ENCODE peak calls at places on chromosomes 5 and 9, in six cellular contexts. K is neuronal stem cell, T is IMR-90, X is H9, H is trophoblast cell, Y is H1. E is an unnamed sample.

GRCh38 chr9:36470891-36471290 is 70.8 kb upstream of the RNF38 start:
- DNase-seq in K (no peak), T (peak), X (no peak), H (no peak), Y (no peak), E (peak)

GRCh38 chr9:100505564-100506159 is 32.7 kb downstream of the TMEFF1 start:
- DNase-seq in K (no peak), T (peak), X (peak), H (peak), Y (peak), E (peak)

GRCh38 chr9:83359039-83359438 is 179.2 kb downstream of the FRMD3 start:
- DNase-seq in K (no peak), T (no peak), X (no peak), H (no peak), Y (no peak), E (no peak)

GRCh38 chr5:95358858-95359257 is 32.3 kb upstream of the FAM81B start:
- DNase-seq in K (no peak), T (no peak), X (no peak), H (no peak), Y (no peak), E (no peak)

GRCh38 chr9:1274334-1274733 is 224.2 kb downstream of the DMRT2 start:
- DNase-seq in K (no peak), T (no peak), X (no peak), H (no peak), Y (no peak), E (no peak)

GRCh38 chr5:52504584-52505240 is 283.0 kb upstream of the ITGA1 start:
- DNase-seq in K (no peak), T (no peak), X (no peak), H (no peak), Y (no peak), E (no peak)

GRCh38 chr9:75047506-75047905 is 19.4 kb upstream of the CARNMT1 start:
- DNase-seq in K (no peak), T (no peak), X (no peak), H (no peak), Y (no peak), E (no peak)

GRCh38 chr5:67475489-67475888 is 278.9 kb upstream of the CD180 start:
- DNase-seq in K (no peak), T (no peak), X (no peak), H (no peak), Y (no peak), E (no peak)

GRCh38 chr5:175712681-175713085 is 54.8 kb downstream of the HRH2 start:
- DNase-seq in K (no peak), T (no peak), X (no peak), H (no peak), Y (no peak), E (no peak)

GRCh38 chr9:130172858-130173461 is 756 bp downstream of the NCS1 start:
- DNase-seq in K (no peak), T (no peak), X (no peak), H (peak), Y (no peak), E (peak)

GRCh38 chr5:38780950-38781349 is 64.9 kb upstream of the OSMR start:
- DNase-seq in K (no peak), T (peak), X (no peak), H (no peak), Y (no peak), E (peak)

GRCh38 chr5:157670662-157671591 is at the start of gene C5orf52:
- DNase-seq in K (no peak), T (peak), X (no peak), H (peak), Y (no peak), E (no peak)

GRCh38 chr5:154721476-154722058 is 33.6 kb upstream of the LARP1 start:
- DNase-seq in K (no peak), T (no peak), X (peak), H (no peak), Y (peak), E (no peak)

GRCh38 chr9:89408628-89409101 is 89.2 kb downstream of the SEMA4D start:
- DNase-seq in K (no peak), T (no peak), X (no peak), H (no peak), Y (no peak), E (no peak)

GRCh38 chr5:9739135-9739534 is 109.0 kb upstream of the TAS2R1 start:
- DNase-seq in K (no peak), T (no peak), X (peak), H (peak), Y (no peak), E (no peak)

GRCh38 chr9:112820886-112821285 is 69.8 kb downstream of the SLC46A2 start:
- DNase-seq in K (no peak), T (peak), X (no peak), H (no peak), Y (no peak), E (no peak)

GRCh38 chr5:168941901-168942300 is 359.0 kb downstream of the SLIT3 start:
- DNase-seq in K (no peak), T (no peak), X (peak), H (no peak), Y (no peak), E (no peak)

GRCh38 chr5:175288048-175288621 is 155.8 kb downstream of the DRD1 start:
- DNase-seq in K (no peak), T (peak), X (no peak), H (peak), Y (no peak), E (no peak)

GRCh38 chr5:134994560-134995156 is 27.0 kb downstream of the CATSPER3 start:
- DNase-seq in K (no peak), T (no peak), X (no peak), H (no peak), Y (no peak), E (no peak)

GRCh38 chr9:114896344-114896743 is 34.0 kb downstream of the TNFSF8 start:
- DNase-seq in K (no peak), T (no peak), X (no peak), H (no peak), Y (no peak), E (no peak)

GRCh38 chr9:114895605-114896004 is 34.8 kb downstream of the TNFSF8 start:
- DNase-seq in K (no peak), T (peak), X (no peak), H (no peak), Y (no peak), E (peak)

GRCh38 chr9:114893622-114894021 is 36.8 kb downstream of the TNFSF8 start:
- DNase-seq in K (no peak), T (peak), X (no peak), H (no peak), Y (no peak), E (peak)

GRCh38 chr9:114894206-114894605 is 36.2 kb downstream of the TNFSF8 start:
- DNase-seq in K (no peak), T (peak), X (no peak), H (no peak), Y (no peak), E (no peak)

DNA sequence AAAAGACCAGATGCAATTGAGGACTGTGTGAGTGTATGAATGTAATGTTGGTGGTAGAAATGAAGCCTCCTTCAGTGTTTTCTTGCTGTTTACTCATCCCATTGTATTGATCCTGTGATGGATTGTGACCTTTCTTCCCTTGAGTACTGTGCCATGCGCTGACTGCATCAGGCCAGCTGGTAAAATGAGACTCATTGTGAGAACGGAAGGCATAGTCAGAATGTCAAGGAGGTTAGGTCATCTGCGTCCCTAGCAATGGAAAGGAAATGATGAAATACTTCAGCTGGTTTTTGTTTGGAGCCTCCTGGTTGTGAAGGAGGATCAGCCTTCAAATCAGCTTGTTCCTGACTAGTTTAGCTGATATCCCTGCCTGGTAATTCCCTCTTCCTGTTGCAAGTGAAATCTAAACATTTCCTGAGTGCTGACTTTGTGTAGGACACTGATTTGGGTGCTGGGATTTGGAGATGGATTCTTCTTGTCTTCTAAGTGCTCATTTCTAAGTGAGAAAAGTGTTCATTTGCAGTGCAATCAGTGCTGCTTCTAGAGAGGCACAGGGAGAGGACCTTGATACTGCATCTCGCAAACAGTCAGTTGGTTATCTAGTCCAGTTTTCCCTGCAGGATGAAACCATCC is 35.5 kb downstream of the TNFSF8 start:
- DNase-seq in K (no peak), T (peak), X (peak), H (peak), Y (peak), E (peak)
- H2BK120ac ChIP-seq in K (no peak), T (peak), X (no peak), H (peak), Y (no peak), E (no peak)

GRCh38 chr5:57735754-57736153 is 253.1 kb upstream of the ACTBL2 start:
- DNase-seq in K (no peak), T (peak), X (no peak), H (peak), Y (no peak), E (peak)
- H4K91ac ChIP-seq in K (no peak), T (peak), X (no peak), H (no peak), Y (no peak), E (no peak)

DNA sequence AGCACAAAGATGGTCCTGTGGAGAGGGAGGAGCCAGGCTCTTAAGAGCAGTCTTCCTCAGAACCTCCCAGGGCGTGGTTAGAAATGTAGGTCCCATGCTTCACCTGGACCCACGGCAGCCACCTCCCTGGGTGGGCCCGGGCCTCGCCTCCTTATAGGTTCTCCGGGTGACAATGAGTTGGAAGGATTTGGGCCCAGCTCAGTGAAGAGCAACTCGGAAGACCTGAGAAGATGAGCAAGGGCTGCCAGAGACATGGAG is 26.3 kb upstream of the NDST1 start:
- DNase-seq in K (no peak), T (no peak), X (no peak), H (no peak), Y (no peak), E (no peak)
- H2BK120ac ChIP-seq in K (no peak), T (no peak), X (no peak), H (peak), Y (no peak), E (no peak)

GRCh38 chr9:121288557-121288873 is 20.6 kb downstream of the GSN start:
- DNase-seq in K (no peak), T (no peak), X (no peak), H (no peak), Y (no peak), E (no peak)

GRCh38 chr9:121288874-121289553 is 21.1 kb downstream of the GSN start:
- DNase-seq in K (peak), T (peak), X (peak), H (peak), Y (no peak), E (peak)

GRCh38 chr9:121292051-121292450 is 24.1 kb downstream of the GSN start:
- DNase-seq in K (no peak), T (no peak), X (no peak), H (no peak), Y (no peak), E (no peak)

GRCh38 chr9:121286973-121287721 is 19.2 kb downstream of the GSN start:
- DNase-seq in K (peak), T (peak), X (peak), H (peak), Y (peak), E (peak)

GRCh38 chr9:121289554-121290370 is 21.8 kb downstream of the GSN start:
- DNase-seq in K (no peak), T (no peak), X (no peak), H (no peak), Y (no peak), E (no peak)
- H4K91ac ChIP-seq in K (no peak), T (peak), X (no peak), H (peak), Y (no peak), E (peak)